ENCODE peak calls at places on chromosomes 16 and 17, in four cellular contexts. Z is Right ventricle myocardium superior, P is M059J, H is G401. W is an unnamed sample.

GRCh38 chr17:73142763-73143395 is 21.9 kb upstream of the SSTR2 start:
- DNase-seq in Z (no peak), H (no peak), P (peak; percentile 76), W (no peak)

GRCh38 chr17:32445976-32446375 is 1.7 kb downstream of the PSMD11 start:
- DNase-seq in Z (no peak), H (no peak), P (no peak), W (no peak)

GRCh38 chr17:2158011-2158410 is 103.1 kb downstream of the HIC1 start:
- DNase-seq in Z (no peak), P (no peak), H (no peak), W (no peak)

GRCh38 chr16:53528797-53529196 is 25.8 kb upstream of the AKTIP start:
- DNase-seq in Z (no peak), P (no peak), H (no peak), W (no peak)

GRCh38 chr17:28317965-28318758 is 838 bp upstream of the TMEM97 start:
- DNase-seq in Z (no peak), H (peak; percentile 13), P (no peak), W (no peak)

GRCh38 chr16:69688589-69688988 is 37.8 kb downstream of the NQO1 start:
- DNase-seq in P (no peak), Z (no peak), H (no peak), W (no peak)

GRCh38 chr17:7107795-7108559 is 6.6 kb downstream of the ASGR2 start:
- DNase-seq in Z (no peak), H (no peak), P (no peak), W (no peak)

GRCh38 chr17:80694992-80695912 is 150.6 kb downstream of the RPTOR start:
- DNase-seq in P (no peak), H (no peak), Z (no peak), W (no peak)

GRCh38 chr16:4404967-4405696 is 11.3 kb downstream of the CORO7 start:
- DNase-seq in P (no peak), Z (no peak), H (no peak), W (no peak)

W was measured in cerebellar cortex.